ENCODE peak calls at places on chromosomes 6 and 20, in ten cellular contexts. One of them, this sample, is unnamed.

GRCh38 chr20:48758206-48758820 is 69.5 kb downstream of the PREX1 start:
- DNase-seq in GM13977: no peak
- DNase-seq in ovary: no peak
- DNase-seq in testis: no peak
- DNase-seq in transverse colon: peak; percentile 33
- DNase-seq in fibroblast of mammary gland: no peak
- DNase-seq in AG10803: no peak
- DNase-seq in neural crest cell: no peak
- DNase-seq in neural progenitor cell: no peak
- DNase-seq in heart right ventricle: no peak
- DNase-seq in this sample: no peak

GRCh38 chr6:142440603-142441293 is 138.9 kb downstream of the ADGRG6 start:
- DNase-seq in GM13977: no peak
- DNase-seq in ovary: no peak
- DNase-seq in testis: no peak
- DNase-seq in transverse colon: no peak
- DNase-seq in fibroblast of mammary gland: no peak
- DNase-seq in AG10803: no peak
- DNase-seq in neural crest cell: no peak
- DNase-seq in neural progenitor cell: peak; percentile 24
- DNase-seq in heart right ventricle: no peak
- DNase-seq in this sample: no peak

GRCh38 chr6:148508401-148509151 is 165.9 kb downstream of the SASH1 start:
- DNase-seq in GM13977: no peak
- DNase-seq in ovary: no peak
- DNase-seq in testis: no peak
- DNase-seq in transverse colon: no peak
- DNase-seq in fibroblast of mammary gland: peak; percentile 93
- DNase-seq in AG10803: peak; percentile 91
- DNase-seq in neural crest cell: no peak
- DNase-seq in neural progenitor cell: peak; percentile 84
- DNase-seq in heart right ventricle: no peak
- DNase-seq in this sample: no peak

GRCh38 chr6:133128191-133128590 is 113.0 kb upstream of the EYA4 start:
- DNase-seq in GM13977: no peak
- DNase-seq in ovary: no peak
- DNase-seq in testis: peak; percentile 73
- DNase-seq in transverse colon: no peak
- DNase-seq in fibroblast of mammary gland: peak; percentile 74
- DNase-seq in AG10803: no peak
- DNase-seq in neural crest cell: no peak
- DNase-seq in neural progenitor cell: peak; percentile 23
- DNase-seq in heart right ventricle: no peak
- DNase-seq in this sample: no peak

GRCh38 chr6:133768656-133769295 is 120.1 kb upstream of the TCF21 start:
- DNase-seq in GM13977: no peak
- DNase-seq in ovary: peak; percentile 76
- DNase-seq in testis: peak; percentile 49
- DNase-seq in transverse colon: no peak
- DNase-seq in fibroblast of mammary gland: no peak
- DNase-seq in AG10803: no peak
- DNase-seq in neural crest cell: no peak
- DNase-seq in neural progenitor cell: no peak
- DNase-seq in heart right ventricle: peak; percentile 25
- DNase-seq in this sample: peak; percentile 55

GRCh38 chr6:152720964-152721363 is 23.3 kb downstream of the MYCT1 start:
- DNase-seq in GM13977: no peak
- DNase-seq in ovary: no peak
- DNase-seq in testis: no peak
- DNase-seq in transverse colon: no peak
- DNase-seq in fibroblast of mammary gland: peak; percentile 16
- DNase-seq in AG10803: no peak
- DNase-seq in neural crest cell: no peak
- DNase-seq in neural progenitor cell: no peak
- DNase-seq in heart right ventricle: no peak
- DNase-seq in this sample: no peak

GRCh38 chr6:36590237-36590636 is 3.9 kb upstream of the SRSF3 start:
- DNase-seq in GM13977: no peak
- DNase-seq in ovary: no peak
- DNase-seq in testis: no peak
- DNase-seq in transverse colon: no peak
- DNase-seq in fibroblast of mammary gland: peak; percentile 81
- DNase-seq in AG10803: peak; percentile 81
- DNase-seq in neural crest cell: no peak
- DNase-seq in neural progenitor cell: no peak
- DNase-seq in heart right ventricle: no peak
- DNase-seq in this sample: no peak

GRCh38 chr6:108559097-108559883 is 1.4 kb upstream of the FOXO3 start:
- DNase-seq in GM13977: peak; percentile 85
- DNase-seq in ovary: peak; percentile 94
- DNase-seq in testis: peak; percentile 93
- DNase-seq in transverse colon: peak; percentile 91
- DNase-seq in fibroblast of mammary gland: peak; percentile 73
- DNase-seq in AG10803: peak; percentile 91
- DNase-seq in neural crest cell: peak; percentile 68
- DNase-seq in neural progenitor cell: peak; percentile 89
- DNase-seq in heart right ventricle: peak; percentile 94
- DNase-seq in this sample: peak; percentile 65

GRCh38 chr6:156886409-156886808 is 109.2 kb downstream of the ARID1B start:
- DNase-seq in GM13977: peak; percentile 41
- DNase-seq in ovary: no peak
- DNase-seq in testis: peak; percentile 39
- DNase-seq in transverse colon: no peak
- DNase-seq in fibroblast of mammary gland: peak; percentile 19
- DNase-seq in AG10803: no peak
- DNase-seq in neural crest cell: no peak
- DNase-seq in neural progenitor cell: no peak
- DNase-seq in heart right ventricle: no peak
- DNase-seq in this sample: no peak

GRCh38 chr6:46953921-46954320 is 32.2 kb upstream of the ADGRF5 start:
- DNase-seq in GM13977: no peak
- DNase-seq in ovary: no peak
- DNase-seq in testis: no peak
- DNase-seq in transverse colon: no peak
- DNase-seq in fibroblast of mammary gland: no peak
- DNase-seq in AG10803: no peak
- DNase-seq in neural crest cell: no peak
- DNase-seq in neural progenitor cell: no peak
- DNase-seq in heart right ventricle: no peak
- DNase-seq in this sample: no peak

GRCh38 chr6:37366910-37367309 is 13.1 kb downstream of the RNF8 start:
- DNase-seq in GM13977: no peak
- DNase-seq in ovary: no peak
- DNase-seq in testis: no peak
- DNase-seq in transverse colon: no peak
- DNase-seq in fibroblast of mammary gland: peak; percentile 29
- DNase-seq in AG10803: no peak
- DNase-seq in neural crest cell: no peak
- DNase-seq in neural progenitor cell: no peak
- DNase-seq in heart right ventricle: no peak
- DNase-seq in this sample: no peak

DNA sequence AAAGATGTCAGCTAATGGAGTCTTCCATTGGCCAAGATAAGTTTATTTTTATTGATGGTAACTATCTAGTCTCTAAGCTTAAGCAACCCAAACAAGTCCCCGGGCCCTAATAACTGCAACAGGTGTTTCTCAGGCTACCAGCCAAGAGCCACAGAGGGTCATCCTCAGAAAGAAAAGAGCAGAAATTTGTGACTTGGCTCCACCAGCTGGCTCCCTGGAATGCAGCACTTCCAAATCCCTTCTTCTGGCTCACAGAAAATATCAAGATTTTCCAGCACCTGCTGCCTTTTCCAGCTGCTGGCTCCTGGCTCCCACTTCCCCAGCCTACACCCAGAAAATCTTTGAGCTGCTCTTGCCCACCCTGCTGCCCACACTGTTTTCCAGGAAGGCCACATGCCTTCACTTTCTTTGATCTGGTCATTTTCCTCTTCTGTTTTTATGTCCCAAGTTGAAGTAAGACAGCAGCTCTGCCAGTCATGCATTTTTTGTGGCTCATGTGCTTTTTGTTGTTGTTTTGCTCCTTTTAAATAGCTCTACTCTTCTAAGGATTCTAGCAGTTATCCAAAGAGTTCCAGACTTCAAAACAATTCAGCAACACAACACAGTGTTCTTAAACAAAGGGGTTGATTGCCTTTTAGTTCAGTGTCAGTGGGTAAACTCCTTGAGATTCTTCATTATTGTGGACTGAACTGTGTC is 151.0 kb upstream of the SMLR1 start:
- DNase-seq in GM13977: no peak
- DNase-seq in ovary: peak; percentile 62
- DNase-seq in testis: peak; percentile 62
- DNase-seq in transverse colon: peak; percentile 9
- DNase-seq in fibroblast of mammary gland: no peak
- DNase-seq in AG10803: peak; percentile 34
- DNase-seq in neural crest cell: no peak
- DNase-seq in neural progenitor cell: peak; percentile 30
- DNase-seq in heart right ventricle: no peak
- DNase-seq in this sample: no peak
- TF ChIP-seq CTCF in GM13977: no peak
- TF ChIP-seq CTCF in ovary: no peak
- TF ChIP-seq CTCF in testis: no peak
- TF ChIP-seq CTCF in transverse colon: no peak
- TF ChIP-seq CTCF in fibroblast of mammary gland: no peak
- TF ChIP-seq CTCF in AG10803: no peak
- TF ChIP-seq CTCF in neural crest cell: no peak
- TF ChIP-seq CTCF in neural progenitor cell: peak; percentile 32
- TF ChIP-seq CTCF in heart right ventricle: no peak
- TF ChIP-seq CTCF in this sample: no peak

GRCh38 chr20:36507746-36508145 is 33.6 kb upstream of the MYL9 start:
- DNase-seq in GM13977: no peak
- DNase-seq in ovary: no peak
- DNase-seq in testis: no peak
- DNase-seq in transverse colon: no peak
- DNase-seq in fibroblast of mammary gland: no peak
- DNase-seq in AG10803: no peak
- DNase-seq in neural crest cell: no peak
- DNase-seq in neural progenitor cell: no peak
- DNase-seq in heart right ventricle: no peak
- DNase-seq in this sample: no peak

GRCh38 chr20:36501367-36502006 is 39.8 kb upstream of the MYL9 start:
- DNase-seq in GM13977: peak; percentile 82
- DNase-seq in ovary: no peak
- DNase-seq in testis: no peak
- DNase-seq in transverse colon: no peak
- DNase-seq in fibroblast of mammary gland: no peak
- DNase-seq in AG10803: no peak
- DNase-seq in neural crest cell: no peak
- DNase-seq in neural progenitor cell: no peak
- DNase-seq in heart right ventricle: no peak
- DNase-seq in this sample: no peak

GRCh38 chr20:36504295-36504694 is 37.0 kb upstream of the MYL9 start:
- DNase-seq in GM13977: no peak
- DNase-seq in ovary: no peak
- DNase-seq in testis: no peak
- DNase-seq in transverse colon: no peak
- DNase-seq in fibroblast of mammary gland: no peak
- DNase-seq in AG10803: no peak
- DNase-seq in neural crest cell: no peak
- DNase-seq in neural progenitor cell: no peak
- DNase-seq in heart right ventricle: no peak
- DNase-seq in this sample: no peak

GRCh38 chr20:36506253-36506652 is 35.1 kb upstream of the MYL9 start:
- DNase-seq in GM13977: no peak
- DNase-seq in ovary: no peak
- DNase-seq in testis: no peak
- DNase-seq in transverse colon: no peak
- DNase-seq in fibroblast of mammary gland: no peak
- DNase-seq in AG10803: no peak
- DNase-seq in neural crest cell: no peak
- DNase-seq in neural progenitor cell: no peak
- DNase-seq in heart right ventricle: no peak
- DNase-seq in this sample: no peak
- TF ChIP-seq CTCF in GM13977: peak; percentile 49
- TF ChIP-seq CTCF in ovary: no peak
- TF ChIP-seq CTCF in testis: no peak
- TF ChIP-seq CTCF in transverse colon: no peak
- TF ChIP-seq CTCF in fibroblast of mammary gland: peak; percentile 34
- TF ChIP-seq CTCF in AG10803: peak; percentile 37
- TF ChIP-seq CTCF in neural crest cell: no peak
- TF ChIP-seq CTCF in neural progenitor cell: no peak
- TF ChIP-seq CTCF in heart right ventricle: peak; percentile 32
- TF ChIP-seq CTCF in this sample: no peak

GRCh38 chr20:63642518-63643247 is 10.5 kb downstream of the STMN3 start:
- DNase-seq in GM13977: no peak
- DNase-seq in ovary: peak; percentile 65
- DNase-seq in testis: no peak
- DNase-seq in transverse colon: peak; percentile 29
- DNase-seq in fibroblast of mammary gland: no peak
- DNase-seq in AG10803: no peak
- DNase-seq in neural crest cell: no peak
- DNase-seq in neural progenitor cell: peak; percentile 67
- DNase-seq in heart right ventricle: no peak
- DNase-seq in this sample: no peak

GRCh38 chr20:63645218-63645617 is 8.0 kb downstream of the STMN3 start:
- DNase-seq in GM13977: no peak
- DNase-seq in ovary: no peak
- DNase-seq in testis: no peak
- DNase-seq in transverse colon: no peak
- DNase-seq in fibroblast of mammary gland: no peak
- DNase-seq in AG10803: no peak
- DNase-seq in neural crest cell: no peak
- DNase-seq in neural progenitor cell: peak; percentile 58
- DNase-seq in heart right ventricle: no peak
- DNase-seq in this sample: no peak

GRCh38 chr20:63641792-63642517 is 11.3 kb downstream of the STMN3 start:
- DNase-seq in GM13977: peak; percentile 99
- DNase-seq in ovary: peak; percentile 95
- DNase-seq in testis: peak; percentile 89
- DNase-seq in transverse colon: peak; percentile 95
- DNase-seq in fibroblast of mammary gland: peak; percentile 66
- DNase-seq in AG10803: peak; percentile 68
- DNase-seq in neural crest cell: peak; percentile 73
- DNase-seq in neural progenitor cell: peak; percentile 95
- DNase-seq in heart right ventricle: peak; percentile 91
- DNase-seq in this sample: peak; percentile 78

GRCh38 chr20:63643499-63643898 is 9.7 kb downstream of the STMN3 start:
- DNase-seq in GM13977: no peak
- DNase-seq in ovary: peak; percentile 37
- DNase-seq in testis: no peak
- DNase-seq in transverse colon: no peak
- DNase-seq in fibroblast of mammary gland: no peak
- DNase-seq in AG10803: no peak
- DNase-seq in neural crest cell: no peak
- DNase-seq in neural progenitor cell: no peak
- DNase-seq in heart right ventricle: no peak
- DNase-seq in this sample: no peak

GRCh38 chr20:63643966-63644365 is 9.3 kb downstream of the STMN3 start:
- DNase-seq in GM13977: no peak
- DNase-seq in ovary: no peak
- DNase-seq in testis: no peak
- DNase-seq in transverse colon: no peak
- DNase-seq in fibroblast of mammary gland: no peak
- DNase-seq in AG10803: no peak
- DNase-seq in neural crest cell: no peak
- DNase-seq in neural progenitor cell: no peak
- DNase-seq in heart right ventricle: no peak
- DNase-seq in this sample: no peak
- TF ChIP-seq CTCF in GM13977: no peak
- TF ChIP-seq CTCF in ovary: no peak
- TF ChIP-seq CTCF in testis: no peak
- TF ChIP-seq CTCF in transverse colon: no peak
- TF ChIP-seq CTCF in fibroblast of mammary gland: no peak
- TF ChIP-seq CTCF in AG10803: no peak
- TF ChIP-seq CTCF in neural crest cell: no peak
- TF ChIP-seq CTCF in neural progenitor cell: no peak
- TF ChIP-seq CTCF in heart right ventricle: no peak
- TF ChIP-seq CTCF in this sample: no peak

GRCh38 chr20:57526885-57527566 is 2.1 kb upstream of the CTCFL start:
- DNase-seq in GM13977: no peak
- DNase-seq in ovary: no peak
- DNase-seq in testis: peak; percentile 34
- DNase-seq in transverse colon: no peak
- DNase-seq in fibroblast of mammary gland: no peak
- DNase-seq in AG10803: no peak
- DNase-seq in neural crest cell: no peak
- DNase-seq in neural progenitor cell: no peak
- DNase-seq in heart right ventricle: no peak
- DNase-seq in this sample: no peak
- TF ChIP-seq CTCF in GM13977: no peak
- TF ChIP-seq CTCF in ovary: no peak
- TF ChIP-seq CTCF in testis: no peak
- TF ChIP-seq CTCF in transverse colon: no peak
- TF ChIP-seq CTCF in fibroblast of mammary gland: no peak
- TF ChIP-seq CTCF in AG10803: no peak
- TF ChIP-seq CTCF in neural crest cell: no peak
- TF ChIP-seq CTCF in neural progenitor cell: peak; percentile 0
- TF ChIP-seq CTCF in heart right ventricle: no peak
- TF ChIP-seq CTCF in this sample: no peak